ENCODE peak calls at places on chromosomes 1 and 21, in ten cellular contexts. One of them, this sample, is unnamed.

GRCh38 chr1:64711266-64711665 is 33.6 kb upstream of the RAVER2 start:
- DNase-seq in COR-L47: no peak
- DNase-seq in stimulated activated CD4-positive, alpha-beta T cell treated with anti-CD3 and anti-CD28 coated beads, Interleukin-4, amount 100 ng/mL, for 48 hours: no peak
- DNase-seq in NCI-H2081: no peak
- DNase-seq in colonic mucosa: no peak
- DNase-seq in fibroblast of mammary gland: no peak
- DNase-seq in NCI-H187: no peak
- DNase-seq in IMR-90: no peak
- DNase-seq in AG08396: no peak
- DNase-seq in D341Med: no peak
- DNase-seq in this sample: no peak

GRCh38 chr1:9322845-9323244 is 30.2 kb downstream of the SPSB1 start:
- DNase-seq in COR-L47: no peak
- DNase-seq in stimulated activated CD4-positive, alpha-beta T cell treated with anti-CD3 and anti-CD28 coated beads, Interleukin-4, amount 100 ng/mL, for 48 hours: no peak
- DNase-seq in NCI-H2081: no peak
- DNase-seq in colonic mucosa: no peak
- DNase-seq in fibroblast of mammary gland: no peak
- DNase-seq in NCI-H187: no peak
- DNase-seq in IMR-90: no peak
- DNase-seq in AG08396: no peak
- DNase-seq in D341Med: no peak
- DNase-seq in this sample: no peak

GRCh38 chr1:191969287-191969686 is 189.0 kb upstream of the RGS18 start:
- DNase-seq in COR-L47: no peak
- DNase-seq in stimulated activated CD4-positive, alpha-beta T cell treated with anti-CD3 and anti-CD28 coated beads, Interleukin-4, amount 100 ng/mL, for 48 hours: no peak
- DNase-seq in NCI-H2081: no peak
- DNase-seq in colonic mucosa: no peak
- DNase-seq in fibroblast of mammary gland: no peak
- DNase-seq in NCI-H187: no peak
- DNase-seq in IMR-90: no peak
- DNase-seq in AG08396: no peak
- DNase-seq in D341Med: no peak
- DNase-seq in this sample: no peak

GRCh38 chr1:35111106-35111505 is 31.9 kb downstream of the ZMYM1 start:
- DNase-seq in COR-L47: no peak
- DNase-seq in stimulated activated CD4-positive, alpha-beta T cell treated with anti-CD3 and anti-CD28 coated beads, Interleukin-4, amount 100 ng/mL, for 48 hours: no peak
- DNase-seq in NCI-H2081: no peak
- DNase-seq in colonic mucosa: no peak
- DNase-seq in fibroblast of mammary gland: peak
- DNase-seq in NCI-H187: no peak
- DNase-seq in IMR-90: peak
- DNase-seq in AG08396: peak
- DNase-seq in D341Med: no peak
- DNase-seq in this sample: no peak

GRCh38 chr1:159598196-159598595 is 10.6 kb downstream of the APCS start:
- DNase-seq in COR-L47: no peak
- DNase-seq in stimulated activated CD4-positive, alpha-beta T cell treated with anti-CD3 and anti-CD28 coated beads, Interleukin-4, amount 100 ng/mL, for 48 hours: no peak
- DNase-seq in NCI-H2081: no peak
- DNase-seq in colonic mucosa: no peak
- DNase-seq in fibroblast of mammary gland: peak
- DNase-seq in NCI-H187: no peak
- DNase-seq in IMR-90: peak
- DNase-seq in AG08396: peak
- DNase-seq in D341Med: no peak
- DNase-seq in this sample: no peak

GRCh38 chr1:47180603-47181094 is 9.2 kb downstream of the PDZK1IP1 start:
- DNase-seq in COR-L47: no peak
- DNase-seq in stimulated activated CD4-positive, alpha-beta T cell treated with anti-CD3 and anti-CD28 coated beads, Interleukin-4, amount 100 ng/mL, for 48 hours: no peak
- DNase-seq in NCI-H2081: no peak
- DNase-seq in colonic mucosa: no peak
- DNase-seq in fibroblast of mammary gland: no peak
- DNase-seq in NCI-H187: no peak
- DNase-seq in IMR-90: no peak
- DNase-seq in AG08396: no peak
- DNase-seq in D341Med: no peak
- DNase-seq in this sample: no peak

GRCh38 chr1:231611851-231612250 is 14.7 kb upstream of the DISC1 start:
- DNase-seq in COR-L47: no peak
- DNase-seq in stimulated activated CD4-positive, alpha-beta T cell treated with anti-CD3 and anti-CD28 coated beads, Interleukin-4, amount 100 ng/mL, for 48 hours: no peak
- DNase-seq in NCI-H2081: no peak
- DNase-seq in colonic mucosa: no peak
- DNase-seq in fibroblast of mammary gland: no peak
- DNase-seq in NCI-H187: no peak
- DNase-seq in IMR-90: no peak
- DNase-seq in AG08396: no peak
- DNase-seq in D341Med: peak
- DNase-seq in this sample: no peak

GRCh38 chr21:36470294-36470693 is 9.6 kb downstream of the CLDN14 start:
- DNase-seq in COR-L47: no peak
- DNase-seq in stimulated activated CD4-positive, alpha-beta T cell treated with anti-CD3 and anti-CD28 coated beads, Interleukin-4, amount 100 ng/mL, for 48 hours: no peak
- DNase-seq in NCI-H2081: no peak
- DNase-seq in colonic mucosa: no peak
- DNase-seq in fibroblast of mammary gland: no peak
- DNase-seq in NCI-H187: no peak
- DNase-seq in IMR-90: no peak
- DNase-seq in AG08396: no peak
- DNase-seq in D341Med: no peak
- DNase-seq in this sample: peak

GRCh38 chr1:55326496-55326895 is 111.3 kb upstream of the USP24 start:
- DNase-seq in COR-L47: no peak
- DNase-seq in stimulated activated CD4-positive, alpha-beta T cell treated with anti-CD3 and anti-CD28 coated beads, Interleukin-4, amount 100 ng/mL, for 48 hours: no peak
- DNase-seq in NCI-H2081: no peak
- DNase-seq in colonic mucosa: no peak
- DNase-seq in fibroblast of mammary gland: no peak
- DNase-seq in NCI-H187: no peak
- DNase-seq in IMR-90: peak
- DNase-seq in AG08396: peak
- DNase-seq in D341Med: no peak
- DNase-seq in this sample: no peak

GRCh38 chr1:55055084-55055882 is 15.9 kb downstream of the PCSK9 start:
- DNase-seq in COR-L47: no peak
- DNase-seq in stimulated activated CD4-positive, alpha-beta T cell treated with anti-CD3 and anti-CD28 coated beads, Interleukin-4, amount 100 ng/mL, for 48 hours: no peak
- DNase-seq in NCI-H2081: no peak
- DNase-seq in colonic mucosa: no peak
- DNase-seq in fibroblast of mammary gland: no peak
- DNase-seq in NCI-H187: no peak
- DNase-seq in IMR-90: no peak
- DNase-seq in AG08396: no peak
- DNase-seq in D341Med: no peak
- DNase-seq in this sample: no peak

GRCh38 chr1:19059773-19060172 is 103.3 kb upstream of the IFFO2 start:
- DNase-seq in COR-L47: no peak
- DNase-seq in stimulated activated CD4-positive, alpha-beta T cell treated with anti-CD3 and anti-CD28 coated beads, Interleukin-4, amount 100 ng/mL, for 48 hours: no peak
- DNase-seq in NCI-H2081: no peak
- DNase-seq in colonic mucosa: no peak
- DNase-seq in fibroblast of mammary gland: no peak
- DNase-seq in NCI-H187: no peak
- DNase-seq in IMR-90: no peak
- DNase-seq in AG08396: no peak
- DNase-seq in D341Med: no peak
- DNase-seq in this sample: no peak

GRCh38 chr1:213669964-213670691 is 317.6 kb upstream of the PROX1 start:
- DNase-seq in COR-L47: peak
- DNase-seq in stimulated activated CD4-positive, alpha-beta T cell treated with anti-CD3 and anti-CD28 coated beads, Interleukin-4, amount 100 ng/mL, for 48 hours: no peak
- DNase-seq in NCI-H2081: peak
- DNase-seq in colonic mucosa: peak
- DNase-seq in fibroblast of mammary gland: no peak
- DNase-seq in NCI-H187: peak
- DNase-seq in IMR-90: no peak
- DNase-seq in AG08396: no peak
- DNase-seq in D341Med: no peak
- DNase-seq in this sample: peak

GRCh38 chr1:180953791-180954721 is 41.4 kb downstream of the KIAA1614 start:
- DNase-seq in COR-L47: peak
- DNase-seq in stimulated activated CD4-positive, alpha-beta T cell treated with anti-CD3 and anti-CD28 coated beads, Interleukin-4, amount 100 ng/mL, for 48 hours: peak
- DNase-seq in NCI-H2081: no peak
- DNase-seq in colonic mucosa: peak
- DNase-seq in fibroblast of mammary gland: peak
- DNase-seq in NCI-H187: no peak
- DNase-seq in IMR-90: peak
- DNase-seq in AG08396: peak
- DNase-seq in D341Med: peak
- DNase-seq in this sample: no peak

GRCh38 chr1:201430790-201431189 is 9.3 kb upstream of the TNNI1 start:
- DNase-seq in COR-L47: no peak
- DNase-seq in stimulated activated CD4-positive, alpha-beta T cell treated with anti-CD3 and anti-CD28 coated beads, Interleukin-4, amount 100 ng/mL, for 48 hours: no peak
- DNase-seq in NCI-H2081: no peak
- DNase-seq in colonic mucosa: no peak
- DNase-seq in fibroblast of mammary gland: no peak
- DNase-seq in NCI-H187: no peak
- DNase-seq in IMR-90: no peak
- DNase-seq in AG08396: no peak
- DNase-seq in D341Med: no peak
- DNase-seq in this sample: no peak

GRCh38 chr1:19476440-19477190 is 8.7 kb downstream of the CAPZB start:
- DNase-seq in COR-L47: no peak
- DNase-seq in stimulated activated CD4-positive, alpha-beta T cell treated with anti-CD3 and anti-CD28 coated beads, Interleukin-4, amount 100 ng/mL, for 48 hours: no peak
- DNase-seq in NCI-H2081: no peak
- DNase-seq in colonic mucosa: peak
- DNase-seq in fibroblast of mammary gland: no peak
- DNase-seq in NCI-H187: no peak
- DNase-seq in IMR-90: peak
- DNase-seq in AG08396: peak
- DNase-seq in D341Med: no peak
- DNase-seq in this sample: no peak

GRCh38 chr1:27403065-27403726 is 10.8 kb downstream of the GPR3 start:
- DNase-seq in COR-L47: no peak
- DNase-seq in stimulated activated CD4-positive, alpha-beta T cell treated with anti-CD3 and anti-CD28 coated beads, Interleukin-4, amount 100 ng/mL, for 48 hours: no peak
- DNase-seq in NCI-H2081: no peak
- DNase-seq in colonic mucosa: peak
- DNase-seq in fibroblast of mammary gland: peak
- DNase-seq in NCI-H187: no peak
- DNase-seq in IMR-90: peak
- DNase-seq in AG08396: peak
- DNase-seq in D341Med: no peak
- DNase-seq in this sample: no peak

GRCh38 chr21:35259452-35259851 is 210.3 kb upstream of the RUNX1 start:
- DNase-seq in COR-L47: no peak
- DNase-seq in stimulated activated CD4-positive, alpha-beta T cell treated with anti-CD3 and anti-CD28 coated beads, Interleukin-4, amount 100 ng/mL, for 48 hours: no peak
- DNase-seq in NCI-H2081: no peak
- DNase-seq in colonic mucosa: no peak
- DNase-seq in fibroblast of mammary gland: no peak
- DNase-seq in NCI-H187: no peak
- DNase-seq in IMR-90: no peak
- DNase-seq in AG08396: no peak
- DNase-seq in D341Med: no peak
- DNase-seq in this sample: no peak

GRCh38 chr1:154435801-154436200 is 30.7 kb downstream of the IL6R start:
- DNase-seq in COR-L47: no peak
- DNase-seq in stimulated activated CD4-positive, alpha-beta T cell treated with anti-CD3 and anti-CD28 coated beads, Interleukin-4, amount 100 ng/mL, for 48 hours: no peak
- DNase-seq in NCI-H2081: no peak
- DNase-seq in colonic mucosa: no peak
- DNase-seq in fibroblast of mammary gland: no peak
- DNase-seq in NCI-H187: no peak
- DNase-seq in IMR-90: no peak
- DNase-seq in AG08396: no peak
- DNase-seq in D341Med: no peak
- DNase-seq in this sample: no peak

GRCh38 chr1:246583448-246584185 is 17.4 kb downstream of the CNST start:
- DNase-seq in COR-L47: peak
- DNase-seq in stimulated activated CD4-positive, alpha-beta T cell treated with anti-CD3 and anti-CD28 coated beads, Interleukin-4, amount 100 ng/mL, for 48 hours: no peak
- DNase-seq in NCI-H2081: peak
- DNase-seq in colonic mucosa: peak
- DNase-seq in fibroblast of mammary gland: peak
- DNase-seq in NCI-H187: no peak
- DNase-seq in IMR-90: no peak
- DNase-seq in AG08396: no peak
- DNase-seq in D341Med: no peak
- DNase-seq in this sample: peak

GRCh38 chr1:81228926-81229325 is 571.8 kb upstream of the ADGRL2 start:
- DNase-seq in COR-L47: no peak
- DNase-seq in stimulated activated CD4-positive, alpha-beta T cell treated with anti-CD3 and anti-CD28 coated beads, Interleukin-4, amount 100 ng/mL, for 48 hours: no peak
- DNase-seq in NCI-H2081: no peak
- DNase-seq in colonic mucosa: no peak
- DNase-seq in fibroblast of mammary gland: no peak
- DNase-seq in NCI-H187: no peak
- DNase-seq in IMR-90: no peak
- DNase-seq in AG08396: no peak
- DNase-seq in D341Med: no peak
- DNase-seq in this sample: no peak

GRCh38 chr1:45840704-45841103 is 37.3 kb downstream of the MAST2 start:
- DNase-seq in COR-L47: no peak
- DNase-seq in stimulated activated CD4-positive, alpha-beta T cell treated with anti-CD3 and anti-CD28 coated beads, Interleukin-4, amount 100 ng/mL, for 48 hours: no peak
- DNase-seq in NCI-H2081: no peak
- DNase-seq in colonic mucosa: no peak
- DNase-seq in fibroblast of mammary gland: no peak
- DNase-seq in NCI-H187: no peak
- DNase-seq in IMR-90: no peak
- DNase-seq in AG08396: no peak
- DNase-seq in D341Med: no peak
- DNase-seq in this sample: no peak

GRCh38 chr1:43432907-43433306 is 20.8 kb downstream of the HYI start:
- DNase-seq in COR-L47: no peak
- DNase-seq in stimulated activated CD4-positive, alpha-beta T cell treated with anti-CD3 and anti-CD28 coated beads, Interleukin-4, amount 100 ng/mL, for 48 hours: no peak
- DNase-seq in NCI-H2081: no peak
- DNase-seq in colonic mucosa: no peak
- DNase-seq in fibroblast of mammary gland: no peak
- DNase-seq in NCI-H187: no peak
- DNase-seq in IMR-90: no peak
- DNase-seq in AG08396: no peak
- DNase-seq in D341Med: no peak
- DNase-seq in this sample: no peak

GRCh38 chr1:109470245-109470644 is 3.9 kb downstream of the SYPL2 start:
- DNase-seq in COR-L47: no peak
- DNase-seq in stimulated activated CD4-positive, alpha-beta T cell treated with anti-CD3 and anti-CD28 coated beads, Interleukin-4, amount 100 ng/mL, for 48 hours: no peak
- DNase-seq in NCI-H2081: no peak
- DNase-seq in colonic mucosa: no peak
- DNase-seq in fibroblast of mammary gland: no peak
- DNase-seq in NCI-H187: no peak
- DNase-seq in IMR-90: no peak
- DNase-seq in AG08396: peak
- DNase-seq in D341Med: no peak
- DNase-seq in this sample: no peak

GRCh38 chr1:90314533-90314932 is 319.6 kb downstream of the ZNF326 start:
- DNase-seq in COR-L47: no peak
- DNase-seq in stimulated activated CD4-positive, alpha-beta T cell treated with anti-CD3 and anti-CD28 coated beads, Interleukin-4, amount 100 ng/mL, for 48 hours: no peak
- DNase-seq in NCI-H2081: no peak
- DNase-seq in colonic mucosa: no peak
- DNase-seq in fibroblast of mammary gland: no peak
- DNase-seq in NCI-H187: no peak
- DNase-seq in IMR-90: no peak
- DNase-seq in AG08396: no peak
- DNase-seq in D341Med: no peak
- DNase-seq in this sample: no peak

GRCh38 chr1:175479521-175480342 is 263.7 kb downstream of the TNR start:
- DNase-seq in COR-L47: no peak
- DNase-seq in stimulated activated CD4-positive, alpha-beta T cell treated with anti-CD3 and anti-CD28 coated beads, Interleukin-4, amount 100 ng/mL, for 48 hours: no peak
- DNase-seq in NCI-H2081: no peak
- DNase-seq in colonic mucosa: no peak
- DNase-seq in fibroblast of mammary gland: no peak
- DNase-seq in NCI-H187: no peak
- DNase-seq in IMR-90: no peak
- DNase-seq in AG08396: no peak
- DNase-seq in D341Med: no peak
- DNase-seq in this sample: no peak

GRCh38 chr1:201912832-201913231 is 24.1 kb downstream of the SHISA4 start:
- DNase-seq in COR-L47: no peak
- DNase-seq in stimulated activated CD4-positive, alpha-beta T cell treated with anti-CD3 and anti-CD28 coated beads, Interleukin-4, amount 100 ng/mL, for 48 hours: no peak
- DNase-seq in NCI-H2081: no peak
- DNase-seq in colonic mucosa: no peak
- DNase-seq in fibroblast of mammary gland: peak
- DNase-seq in NCI-H187: no peak
- DNase-seq in IMR-90: peak
- DNase-seq in AG08396: peak
- DNase-seq in D341Med: no peak
- DNase-seq in this sample: no peak

GRCh38 chr1:214551052-214551435 is 358 bp downstream of the PTPN14 start:
- DNase-seq in COR-L47: no peak
- DNase-seq in stimulated activated CD4-positive, alpha-beta T cell treated with anti-CD3 and anti-CD28 coated beads, Interleukin-4, amount 100 ng/mL, for 48 hours: no peak
- DNase-seq in NCI-H2081: no peak
- DNase-seq in colonic mucosa: peak
- DNase-seq in fibroblast of mammary gland: no peak
- DNase-seq in NCI-H187: no peak
- DNase-seq in IMR-90: no peak
- DNase-seq in AG08396: no peak
- DNase-seq in D341Med: peak
- DNase-seq in this sample: no peak

This sample was measured in NCI-H146.